ENCODE peak calls at places on chromosomes 2 and 18, in five cellular contexts. W, B, C, Y and S are unnamed samples.

GRCh38 chr2:6993230-6993640 is 76.0 kb downstream of the RNF144A start:
- DNase-seq in C (no peak), B (no peak), Y (no peak), W (no peak), S (no peak)

GRCh38 chr2:188065386-188065785 is 226.3 kb upstream of the GULP1 start:
- DNase-seq in Y (no peak), W (no peak), B (no peak), C (no peak), S (no peak)

GRCh38 chr2:85181844-85182456 is 48.8 kb downstream of the TCF7L1 start:
- DNase-seq in B (no peak), Y (no peak), C (no peak), W (no peak), S (no peak)

GRCh38 chr2:186595219-186595618 is 5.4 kb downstream of the ITGAV start:
- DNase-seq in Y (no peak), C (peak), B (no peak), W (no peak), S (no peak)

GRCh38 chr18:78766651-78767533 is 212.7 kb upstream of the SALL3 start:
- DNase-seq in W (no peak), B (no peak), Y (no peak), C (no peak), S (no peak)

GRCh38 chr2:61016392-61017002 is 1.0 kb upstream of the PEX13 start:
- DNase-seq in Y (peak), B (peak), C (no peak), W (no peak), S (no peak)

GRCh38 chr2:124959582-124959981 is 934.5 kb downstream of the CNTNAP5 start:
- DNase-seq in C (peak), Y (no peak), W (no peak), B (no peak), S (peak)

GRCh38 chr2:203584784-203585183 is 49.7 kb upstream of the RAPH1 start:
- DNase-seq in W (no peak), B (no peak), Y (no peak), C (no peak), S (no peak)

GRCh38 chr2:43142921-43143438 is 83.4 kb downstream of the ZFP36L2 start:
- DNase-seq in C (peak), Y (peak), B (peak), W (no peak), S (no peak)

GRCh38 chr2:98476192-98476868 is 31.7 kb downstream of the INPP4A start:
- DNase-seq in Y (no peak), W (no peak), C (peak), B (peak), S (no peak)

GRCh38 chr2:203732072-203732952 is 25.9 kb downstream of the CD28 start:
- DNase-seq in W (no peak), B (no peak), C (no peak), Y (no peak), S (no peak)

GRCh38 chr18:79905993-79906392 is 45.5 kb downstream of the SLC66A2 start:
- DNase-seq in C (no peak), B (no peak), Y (no peak), W (no peak), S (no peak)

GRCh38 chr2:127722807-127723206 is 21.5 kb downstream of the SFT2D3 start:
- DNase-seq in W (no peak), Y (no peak), C (no peak), B (no peak), S (no peak)